ENCODE peak calls at places on chromosomes 6 and 20, in six cellular contexts. X, R, P, K, W and B are unnamed samples.

GRCh38 chr6:14661188-14661587 is 543.6 kb downstream of the CD83 start:
- DNase-seq in K (no peak), P (no peak), X (no peak), W (no peak), R (no peak), B (no peak)

GRCh38 chr6:16471222-16471784 is 232.9 kb downstream of the GMPR start:
- DNase-seq in W (no peak), P (no peak), X (no peak), K (no peak), R (no peak), B (no peak)

GRCh38 chr6:158279615-158280014 is 32.6 kb upstream of the TULP4 start:
- DNase-seq in P (no peak), K (peak; percentile 29), X (no peak), W (no peak), R (no peak), B (peak; percentile 82)

GRCh38 chr6:47041741-47042140 is 391 bp downstream of the ADGRF1 start:
- DNase-seq in X (no peak), K (no peak), W (no peak), R (no peak), P (no peak), B (no peak)

GRCh38 chr6:5851261-5851757 is 155.4 kb downstream of the NRN1 start:
- DNase-seq in R (peak; percentile 74), P (no peak), X (no peak), K (peak; percentile 41), W (no peak), B (peak; percentile 40)

GRCh38 chr6:119313937-119314893 is 35.3 kb downstream of the MAN1A1 start:
- DNase-seq in K (no peak), X (no peak), R (no peak), P (no peak), W (no peak), B (peak; percentile 21)

GRCh38 chr6:98833101-98834059 is 994 bp upstream of the POU3F2 start:
- DNase-seq in P (no peak), W (peak; percentile 77), X (no peak), R (no peak), K (no peak), B (peak; percentile 76)

GRCh38 chr20:23145281-23145700 is 59.2 kb upstream of the CD93 start:
- DNase-seq in W (peak; percentile 79), K (no peak), X (peak; percentile 89), R (no peak), P (peak; percentile 56), B (peak; percentile 79)

GRCh38 chr6:582370-582769 is 74.5 kb downstream of the HUS1B start:
- DNase-seq in K (no peak), R (no peak), W (no peak), P (peak; percentile 94), X (no peak), B (no peak)

GRCh38 chr6:134235937-134236751 is 81.8 kb downstream of the SGK1 start:
- DNase-seq in X (no peak), K (no peak), W (no peak), P (no peak), R (no peak), B (peak; percentile 45)

GRCh38 chr6:21115111-21115510 is 478.4 kb upstream of the SOX4 start:
- DNase-seq in W (no peak), K (peak; percentile 9), P (no peak), R (no peak), X (no peak), B (peak; percentile 83)

GRCh38 chr6:61592238-61592637 is 693.8 kb downstream of the KHDRBS2 start:
- DNase-seq in R (no peak), W (no peak), P (no peak), X (no peak), K (no peak), B (no peak)

GRCh38 chr20:63319164-63320040 is 26.4 kb downstream of the COL20A1 start:
- DNase-seq in W (peak; percentile 74), X (peak; percentile 30), K (no peak), P (no peak), R (peak; percentile 28), B (no peak)

GRCh38 chr6:108117427-108118358 is 43.2 kb upstream of the OSTM1 start:
- DNase-seq in K (no peak), R (peak; percentile 56), W (no peak), P (no peak), X (peak; percentile 57), B (peak; percentile 23)

GRCh38 chr20:50014570-50015562 is 32.1 kb downstream of the SNAI1 start:
- DNase-seq in X (no peak), K (no peak), P (peak; percentile 93), W (no peak), R (no peak), B (no peak)

GRCh38 chr20:50013976-50014375 is 31.2 kb downstream of the SNAI1 start:
- DNase-seq in R (no peak), X (no peak), K (no peak), P (peak; percentile 64), W (no peak), B (no peak)

GRCh38 chr20:50017160-50017559 is 34.4 kb downstream of the SNAI1 start:
- DNase-seq in P (no peak), W (no peak), X (no peak), R (no peak), K (no peak), B (no peak)

GRCh38 chr20:50015993-50016770 is 33.4 kb downstream of the SNAI1 start:
- DNase-seq in P (peak; percentile 71), R (no peak), W (no peak), X (no peak), K (no peak), B (no peak)

GRCh38 chr20:50015636-50015992 is 32.8 kb downstream of the SNAI1 start:
- DNase-seq in W (no peak), K (no peak), R (no peak), P (no peak), X (no peak), B (no peak)
- H3K4me1 ChIP-seq in W (peaks cover 29% of the 10 kb centered on the region), K (peaks cover 6% of the 10 kb centered on the region), R (no peaks in the 10 kb centered on the region), P (peaks cover 69% of the 10 kb centered on the region), X (peaks cover 8% of the 10 kb centered on the region), B (peaks cover 41% of the 10 kb centered on the region)

DNA sequence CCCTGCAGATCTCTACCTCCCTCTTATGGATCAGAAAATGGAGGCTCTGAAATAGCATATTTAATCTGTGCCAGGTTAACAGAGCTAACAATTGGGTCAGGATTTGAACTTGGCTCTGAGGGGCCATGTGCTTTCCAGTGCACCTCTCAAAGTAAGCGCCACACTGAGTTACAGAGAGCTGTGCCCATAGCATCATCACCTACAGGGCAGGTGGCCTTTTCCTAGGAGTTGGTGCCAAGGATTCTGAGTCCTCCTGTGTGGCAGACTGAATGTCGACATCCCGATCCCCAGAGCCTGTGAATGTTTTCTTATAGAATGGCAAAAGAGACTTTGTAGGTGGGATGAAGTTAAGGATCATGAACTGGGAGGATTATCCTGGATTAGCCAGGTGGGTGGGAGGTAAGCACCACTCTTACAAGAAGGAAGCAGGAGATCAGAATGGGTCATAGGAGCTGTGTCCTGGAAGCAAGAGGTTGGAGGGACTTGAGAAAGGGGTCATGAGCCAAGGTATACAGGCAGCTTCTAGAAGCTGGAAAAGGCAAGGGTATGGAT is 68.0 kb upstream of the TBC1D7 start:
- DNase-seq in P (no peak), X (no peak), W (no peak), K (no peak), R (no peak), B (no peak)
- H3K4me3 ChIP-seq in P (no peak overlapping the region), X (no peak overlapping the region), W (no peak overlapping the region), K (no peak overlapping the region), R (no peak overlapping the region), B (no peak overlapping the region)

DNA sequence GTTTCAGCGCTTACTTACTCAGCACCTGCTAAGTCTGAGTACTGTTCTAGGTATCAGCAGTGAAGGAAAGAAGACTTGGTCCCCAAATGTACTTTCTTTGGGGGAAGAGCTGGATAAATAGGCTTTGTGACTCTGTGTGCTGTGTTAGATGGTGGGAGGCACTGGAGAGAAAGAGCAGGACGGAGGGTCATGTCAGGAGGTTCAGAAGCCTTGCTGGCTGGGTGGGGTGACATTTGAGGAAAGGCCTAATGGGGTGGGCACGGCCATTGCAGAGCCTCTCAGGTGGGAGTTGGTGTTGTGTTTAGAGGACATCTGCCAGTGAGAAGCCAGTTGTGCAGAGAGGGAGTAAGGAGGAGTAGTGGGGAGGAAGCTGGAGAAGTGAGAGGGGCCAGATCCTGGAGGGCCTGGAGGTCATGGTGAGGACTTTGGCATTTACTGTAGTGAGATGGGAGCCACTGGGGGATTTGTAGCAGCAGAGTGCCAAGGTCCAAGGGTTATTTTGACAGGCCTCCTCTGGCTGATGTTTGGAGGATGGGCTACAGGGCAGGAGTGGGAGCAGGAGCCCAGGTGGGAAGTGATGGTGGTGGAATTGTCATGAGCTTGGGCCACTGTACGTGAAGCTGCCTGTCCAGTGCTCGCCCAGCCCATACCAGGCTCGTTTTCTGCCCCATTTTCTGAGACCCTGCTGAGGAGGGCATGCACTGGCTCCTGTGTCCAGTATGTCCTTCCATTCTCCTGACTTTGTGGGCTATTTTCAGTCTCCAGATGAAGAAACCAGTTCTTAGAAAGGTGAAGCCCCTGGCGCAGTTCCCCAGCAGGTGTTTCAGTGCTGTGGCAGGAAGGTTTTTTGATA is 886 bp downstream of the SDCBP2 start:
- DNase-seq in X (no peak), P (peak; percentile 31), R (no peak), W (peak; percentile 64), K (peak; percentile 2), B (no peak)
- H3K4me1 ChIP-seq in X (peaks cover 71% of the 10 kb centered on the region), P (peaks cover 30% of the 10 kb centered on the region), R (peaks cover 41% of the 10 kb centered on the region), W (peaks cover 75% of the 10 kb centered on the region), K (peaks cover 62% of the 10 kb centered on the region), B (no peaks in the 10 kb centered on the region)

DNA sequence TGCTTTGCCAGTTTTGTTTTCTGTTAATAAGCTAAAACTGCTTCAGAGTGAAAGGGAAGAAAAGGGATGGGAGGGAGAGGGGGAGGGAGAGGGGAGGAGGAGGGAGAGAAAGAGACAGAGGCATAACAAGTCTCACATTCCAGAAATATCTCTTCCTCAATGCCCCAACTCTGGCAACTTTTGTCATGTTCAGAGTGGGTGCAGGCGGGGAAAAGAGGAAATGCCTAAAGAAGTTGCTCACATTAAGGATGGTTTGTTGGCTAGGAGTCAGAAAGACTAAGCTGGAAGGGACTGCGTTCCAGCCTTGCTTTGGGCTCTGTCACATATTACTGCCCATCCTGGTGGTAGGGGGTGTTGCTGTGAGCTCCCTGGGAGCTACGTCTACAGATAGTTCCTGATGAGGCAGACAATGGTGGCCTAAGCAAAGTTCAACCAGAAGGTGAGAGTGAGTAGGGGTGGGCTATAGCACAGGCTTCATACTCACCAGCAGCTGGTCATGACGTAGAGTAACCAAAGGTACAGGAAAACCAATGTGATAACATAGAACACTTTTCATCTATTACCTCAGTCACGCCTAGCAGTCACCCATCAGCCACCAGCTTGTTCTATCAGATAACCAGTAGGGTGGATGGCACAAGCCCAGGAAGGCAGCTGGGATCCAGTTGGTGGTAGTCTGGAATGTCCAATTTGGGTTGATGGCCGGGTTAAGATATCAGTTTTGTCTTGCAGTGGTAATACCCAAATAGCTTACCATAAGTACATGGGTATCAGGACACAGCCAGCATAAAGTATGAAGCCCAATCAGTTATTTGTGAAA is 2.1 kb downstream of the TSPYL4 start:
- DNase-seq in K (no peak), R (no peak), X (no peak), P (peak; percentile 82), W (no peak), B (no peak)
- H3K4me3 ChIP-seq in K (no peak overlapping the region), R (no peak overlapping the region), X (no peak overlapping the region), P (peak overlapping the region; percentile 18), W (no peak overlapping the region), B (peak overlapping the region; percentile 12)

GRCh38 chr20:11980263-11980662 is 62.6 kb downstream of the BTBD3 start:
- DNase-seq in R (no peak), X (no peak), K (no peak), W (no peak), P (no peak), B (no peak)
- H3K4me1 ChIP-seq in R (peaks cover 4% of the 10 kb centered on the region), X (peaks cover 6% of the 10 kb centered on the region), K (no peaks in the 10 kb centered on the region), W (no peaks in the 10 kb centered on the region), P (no peaks in the 10 kb centered on the region), B (peaks cover 6% of the 10 kb centered on the region)

GRCh38 chr20:44745122-44745521 is 543 bp upstream of the KCNK15 start:
- DNase-seq in P (no peak), X (no peak), K (no peak), W (no peak), R (no peak), B (no peak)
- H3K4me3 ChIP-seq in P (no peak overlapping the region), X (no peak overlapping the region), K (no peak overlapping the region), W (peak overlapping the region; percentile 61), R (no peak overlapping the region), B (no peak overlapping the region)